ENCODE peak calls at places on chromosomes 5 and 9, in ten cellular contexts. Y is lower lobe of right lung, O is astrocyte, K is psoas muscle, Q is GM12865, I is fibroblast of villous mesenchyme, F is AG04450, L is heart left ventricle, T is ovary, W is left lung. U is an unnamed sample.

GRCh38 chr5:40552981-40553380 is 126.7 kb upstream of the PTGER4 start:
- DNase-seq in O (no peak), F (no peak), Q (no peak), Y (no peak), I (no peak), K (no peak), T (no peak), L (no peak), W (no peak), U (no peak)

GRCh38 chr5:92401492-92401891 is 1018.4 kb upstream of the ARRDC3 start:
- DNase-seq in I (no peak), Y (no peak), T (no peak), W (no peak), K (no peak), L (no peak), F (no peak), O (peak), Q (peak), U (no peak)

GRCh38 chr9:123679330-123679987 is 250.5 kb downstream of the DENND1A start:
- DNase-seq in K (no peak), T (no peak), Y (no peak), L (no peak), F (no peak), O (no peak), I (peak), Q (peak), W (no peak), U (no peak)

GRCh38 chr9:107337676-107338590 is 54.9 kb downstream of the RAD23B start:
- DNase-seq in T (no peak), Y (no peak), Q (no peak), I (no peak), W (no peak), L (no peak), O (no peak), F (no peak), K (no peak), U (no peak)

GRCh38 chr9:87109182-87109581 is 161.9 kb upstream of the GAS1 start:
- DNase-seq in W (no peak), F (no peak), O (peak), Q (no peak), K (no peak), L (no peak), T (no peak), I (no peak), Y (no peak), U (peak)

GRCh38 chr5:66987949-66988838 is 208.4 kb downstream of the CD180 start:
- DNase-seq in Q (peak), O (no peak), F (no peak), I (peak), L (no peak), K (no peak), W (no peak), T (no peak), Y (no peak), U (no peak)

GRCh38 chr5:6525910-6526309 is 77.3 kb downstream of the UBE2QL1 start:
- DNase-seq in K (no peak), I (peak), T (no peak), Q (peak), O (no peak), W (no peak), L (no peak), Y (no peak), F (no peak), U (no peak)

GRCh38 chr5:177402271-177403043 is 2.0 kb upstream of the PFN3 start:
- DNase-seq in F (no peak), K (peak), L (peak), O (peak), Y (peak), I (peak), T (peak), W (peak), Q (peak), U (peak)

GRCh38 chr5:1212881-1213280 is 11.5 kb downstream of the SLC6A19 start:
- DNase-seq in F (no peak), L (no peak), Q (no peak), W (no peak), O (no peak), T (no peak), K (peak), I (no peak), Y (peak), U (no peak)

GRCh38 chr5:107966216-107966615 is 295.5 kb upstream of the EFNA5 start:
- DNase-seq in F (no peak), I (no peak), L (no peak), K (no peak), Q (no peak), W (no peak), Y (no peak), T (no peak), O (no peak), U (no peak)

GRCh38 chr5:155260798-155261197 is 247.2 kb downstream of the KIF4B start:
- DNase-seq in L (no peak), I (no peak), Y (no peak), W (no peak), K (no peak), T (no peak), O (no peak), Q (peak), F (no peak), U (no peak)
- TF ChIP-seq CTCF in L (peak), I (no peak), Y (no peak), W (no peak), K (no peak), T (no peak), O (no peak), Q (peak), F (no peak), U (peak)

GRCh38 chr5:135887881-135888614 is 7.6 kb downstream of the IL9 start:
- DNase-seq in Q (no peak), I (peak), F (no peak), L (no peak), O (peak), T (no peak), K (no peak), W (no peak), Y (no peak), U (no peak)
- H3K4me3 ChIP-seq in Q (no peak), I (no peak), F (no peak), L (no peak), O (no peak), T (no peak), K (no peak), W (no peak), Y (no peak), U (no peak)

DNA sequence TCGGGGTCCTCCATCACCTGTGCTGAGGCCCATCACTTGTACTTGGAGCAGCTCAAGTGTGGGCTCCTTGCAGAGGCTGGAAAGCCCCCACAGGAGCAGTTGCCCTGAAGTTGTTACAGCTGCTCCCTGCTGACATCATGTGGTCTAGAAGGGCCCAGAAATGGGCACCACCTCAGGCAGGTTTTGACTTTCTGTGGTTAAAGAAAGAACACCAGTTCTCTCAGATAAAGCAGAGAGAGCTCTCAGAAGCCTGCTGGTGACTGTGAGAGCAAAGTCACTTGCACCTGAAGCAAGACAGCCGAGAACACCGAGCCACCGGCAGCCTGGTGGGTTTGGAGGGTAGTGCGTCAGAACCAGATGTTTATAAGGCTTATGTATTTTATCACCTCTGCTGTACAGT is 70.4 kb downstream of the MVB12B start:
- DNase-seq in O (no peak), F (no peak), L (no peak), T (no peak), Y (no peak), K (no peak), W (no peak), Q (peak), I (no peak), U (no peak)
- TF ChIP-seq CTCF in O (no peak), F (peak), L (no peak), T (no peak), Y (peak), K (no peak), W (no peak), Q (no peak), I (no peak), U (no peak)

GRCh38 chr5:91089758-91090157 is 293.4 kb downstream of the ARRDC3 start:
- DNase-seq in L (no peak), K (no peak), Q (no peak), O (no peak), F (no peak), W (no peak), I (no peak), Y (no peak), T (no peak), U (no peak)
- H3K4me3 ChIP-seq in L (no peak), K (no peak), Q (no peak), O (no peak), F (no peak), W (no peak), I (no peak), Y (no peak), T (no peak), U (no peak)

GRCh38 chr9:19629506-19629905 is 159.3 kb downstream of the SLC24A2 start:
- DNase-seq in Q (no peak), L (no peak), W (no peak), T (no peak), K (no peak), I (no peak), O (no peak), Y (no peak), F (no peak), U (no peak)
- TF ChIP-seq CTCF in Q (no peak), L (no peak), W (no peak), T (no peak), K (no peak), I (peak), O (no peak), Y (no peak), F (no peak), U (no peak)

GRCh38 chr9:98415782-98416181 is 160.3 kb upstream of the TBC1D2 start:
- DNase-seq in O (no peak), L (no peak), F (no peak), Y (no peak), I (no peak), W (no peak), T (no peak), Q (no peak), K (no peak), U (no peak)

GRCh38 chr9:98411981-98412561 is 156.6 kb upstream of the TBC1D2 start:
- DNase-seq in T (no peak), W (no peak), F (no peak), O (no peak), K (no peak), L (no peak), Y (no peak), I (no peak), Q (no peak), U (no peak)

GRCh38 chr9:98409637-98410173 is 154.3 kb upstream of the TBC1D2 start:
- DNase-seq in Q (no peak), O (no peak), Y (no peak), T (no peak), L (no peak), K (no peak), I (no peak), W (no peak), F (no peak), U (no peak)

GRCh38 chr9:98406469-98406868 is 151.0 kb upstream of the TBC1D2 start:
- DNase-seq in K (no peak), I (no peak), W (no peak), T (no peak), O (no peak), Y (no peak), F (no peak), L (no peak), Q (no peak), U (no peak)

GRCh38 chr9:98410185-98410697 is 154.8 kb upstream of the TBC1D2 start:
- DNase-seq in W (peak), O (peak), K (no peak), L (peak), T (no peak), Q (no peak), F (peak), I (peak), Y (no peak), U (no peak)
- H3K4me3 ChIP-seq in W (no peak), O (no peak), K (no peak), L (no peak), T (no peak), Q (no peak), F (no peak), I (no peak), Y (no peak), U (no peak)

GRCh38 chr5:32713396-32714381 is 2.6 kb downstream of the NPR3 start:
- DNase-seq in I (no peak), K (peak), F (no peak), Y (peak), Q (no peak), L (peak), W (peak), T (no peak), O (no peak), U (no peak)
- TF ChIP-seq CTCF in I (no peak), K (no peak), F (no peak), Y (no peak), Q (no peak), L (no peak), W (no peak), T (no peak), O (no peak), U (no peak)

GRCh38 chr5:159098285-159099048 is 1.2 kb downstream of the EBF1 start:
- DNase-seq in T (peak), Q (no peak), L (no peak), F (no peak), Y (no peak), I (no peak), O (no peak), W (no peak), K (no peak), U (no peak)
- H3K4me3 ChIP-seq in T (peak), Q (peak), L (peak), F (peak), Y (peak), I (peak), O (peak), W (peak), K (peak), U (peak)

DNA sequence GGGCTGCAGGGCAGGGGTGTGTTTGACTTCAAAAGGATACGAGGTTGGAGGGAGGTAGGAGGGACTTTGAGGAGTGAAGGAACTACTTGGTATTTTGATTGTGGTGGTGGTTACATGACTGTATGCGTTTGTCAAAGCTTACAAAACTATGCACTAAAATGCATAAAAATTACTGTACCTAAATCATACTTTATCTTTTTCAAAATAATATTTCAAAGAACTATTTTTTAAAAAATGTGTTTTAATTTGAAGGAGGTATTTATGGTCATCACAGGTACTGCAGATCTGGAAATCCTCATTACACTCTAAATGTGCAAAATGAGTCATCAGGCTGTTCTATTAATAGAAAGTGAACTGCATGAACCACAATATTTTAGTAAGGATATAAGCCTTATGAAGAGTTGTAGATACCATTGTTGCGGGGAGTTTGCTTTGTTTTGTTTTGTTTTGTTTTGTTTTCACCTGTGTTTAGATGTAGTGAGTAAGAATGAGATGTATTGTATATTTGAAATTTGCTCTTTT is 116.9 kb downstream of the ARRDC3 start:
- DNase-seq in F (no peak), K (no peak), T (no peak), L (no peak), I (peak), W (no peak), Q (peak), O (peak), Y (no peak), U (no peak)
- TF ChIP-seq CTCF in F (peak), K (peak), T (no peak), L (peak), I (peak), W (no peak), Q (no peak), O (peak), Y (no peak), U (peak)

GRCh38 chr5:119357815-119358559 is 2.2 kb downstream of the TNFAIP8 start:
- DNase-seq in Q (no peak), I (no peak), W (no peak), L (no peak), K (no peak), F (no peak), O (no peak), Y (no peak), T (no peak), U (no peak)
- H3K4me3 ChIP-seq in Q (peak), I (no peak), W (peak), L (no peak), K (peak), F (peak), O (no peak), Y (peak), T (no peak), U (no peak)

U was measured in epithelial cell of proximal tubule.